ENCODE peak calls at places on chromosomes 16 and 17, in five cellular contexts. E, Z, M, O and R are unnamed samples.

GRCh38 chr17:40319651-40320550 is 10.9 kb downstream of the RARA start:
- DNase-seq in E (no peak), Z (no peak), M (peak; percentile 71), O (no peak), R (no peak)

GRCh38 chr17:47987240-47987835 is 16.4 kb downstream of the CDK5RAP3 start:
- DNase-seq in E (no peak), Z (no peak), M (no peak), O (no peak), R (no peak)

GRCh38 chr16:66918803-66919568 is at the start of gene CDH16:
- DNase-seq in E (no peak), Z (no peak), M (no peak), O (no peak), R (no peak)

GRCh38 chr16:59591480-59591879 is 857.4 kb upstream of the GOT2 start:
- DNase-seq in E (peak; percentile 6), Z (no peak), M (no peak), O (no peak), R (peak; percentile 72)

GRCh38 chr17:66548158-66548557 is 245.7 kb downstream of the PRKCA start:
- DNase-seq in E (no peak), Z (no peak), M (peak; percentile 31), O (no peak), R (no peak)

GRCh38 chr17:2609091-2609490 is 15.6 kb downstream of the PAFAH1B1 start:
- DNase-seq in E (no peak), Z (no peak), M (no peak), O (no peak), R (no peak)

GRCh38 chr17:59845595-59846390 is 47.0 kb downstream of the TUBD1 start:
- DNase-seq in E (peak; percentile 94), Z (no peak), M (no peak), O (no peak), R (peak; percentile 98)

GRCh38 chr17:8366231-8366630 is 10.3 kb downstream of the KRABD2 start:
- DNase-seq in E (peak; percentile 52), Z (no peak), M (no peak), O (no peak), R (no peak)

GRCh38 chr16:46932802-46933201 is 40.7 kb downstream of the DNAJA2 start:
- DNase-seq in E (no peak), Z (no peak), M (no peak), O (no peak), R (no peak)

GRCh38 chr16:67249762-67250327 is 1.1 kb downstream of the SLC9A5 start:
- DNase-seq in E (no peak), Z (no peak), M (no peak), O (no peak), R (peak; percentile 20)